ENCODE peak calls at places on chromosomes 13 and 19, in seven cellular contexts. P, D, Y, S, F, Q and U are unnamed samples.

GRCh38 chr13:37403776-37404497 is 194.6 kb downstream of the POSTN start:
- DNase-seq in P (no peak), D (peak), Y (no peak), S (no peak), F (no peak), Q (peak), U (no peak)

GRCh38 chr19:37077615-37077928 is 661 bp upstream of the ZNF420 start:
- DNase-seq in P (no peak), D (peak), Y (no peak), S (no peak), F (peak), Q (no peak), U (no peak)

GRCh38 chr19:38675611-38676010 is 28.2 kb downstream of the ACTN4 start:
- DNase-seq in P (no peak), D (no peak), Y (no peak), S (no peak), F (no peak), Q (no peak), U (no peak)

GRCh38 chr19:1905071-1905862 is at the start of the genes ADAT3 and SCAMP4:
- DNase-seq in P (peak), D (peak), Y (peak), S (peak), F (peak), Q (peak), U (peak)

GRCh38 chr13:21556051-21556450 is 47.9 kb downstream of the MICU2 start:
- DNase-seq in P (no peak), D (no peak), Y (peak), S (no peak), F (no peak), Q (no peak), U (no peak)

GRCh38 chr13:30780338-30780981 is 45.1 kb downstream of the ALOX5AP start:
- DNase-seq in P (no peak), D (no peak), Y (no peak), S (no peak), F (no peak), Q (no peak), U (no peak)

GRCh38 chr19:5313307-5313706 is 27.3 kb downstream of the PTPRS start:
- DNase-seq in P (no peak), D (no peak), Y (no peak), S (no peak), F (no peak), Q (no peak), U (no peak)

GRCh38 chr19:18861235-18861634 is 29.5 kb downstream of the UPF1 start:
- DNase-seq in P (no peak), D (no peak), Y (no peak), S (no peak), F (no peak), Q (no peak), U (no peak)

GRCh38 chr13:43071824-43072223 is 48.4 kb downstream of the DNAJC15 start:
- DNase-seq in P (peak), D (no peak), Y (no peak), S (no peak), F (no peak), Q (no peak), U (no peak)

GRCh38 chr19:52541608-52542007 is 14.1 kb downstream of the ZNF808 start:
- DNase-seq in P (no peak), D (no peak), Y (no peak), S (no peak), F (no peak), Q (no peak), U (no peak)

GRCh38 chr19:18093439-18094161 is 4.0 kb upstream of the MAST3 start:
- DNase-seq in P (peak), D (peak), Y (peak), S (peak), F (no peak), Q (no peak), U (no peak)

GRCh38 chr13:25032160-25032559 is 63.8 kb upstream of the PABPC3 start:
- DNase-seq in P (no peak), D (no peak), Y (no peak), S (no peak), F (no peak), Q (no peak), U (no peak)

GRCh38 chr13:48977973-48978372 is 2.3 kb downstream of the FNDC3A start:
- DNase-seq in P (no peak), D (peak), Y (no peak), S (no peak), F (no peak), Q (no peak), U (no peak)

GRCh38 chr13:23159205-23159586 is 21.6 kb upstream of the SGCG start:
- DNase-seq in P (peak), D (peak), Y (peak), S (peak), F (peak), Q (no peak), U (peak)

GRCh38 chr19:38057954-38058690 is 151.1 kb downstream of the SIPA1L3 start:
- DNase-seq in P (no peak), D (no peak), Y (peak), S (no peak), F (no peak), Q (peak), U (no peak)

GRCh38 chr19:32890326-32890725 is 20.8 kb upstream of the SLC7A9 start:
- DNase-seq in P (no peak), D (no peak), Y (no peak), S (no peak), F (no peak), Q (no peak), U (no peak)

GRCh38 chr19:662207-662961 is 630 bp downstream of the RNF126 start:
- DNase-seq in P (peak), D (peak), Y (peak), S (no peak), F (no peak), Q (peak), U (no peak)

GRCh38 chr13:80428344-80429096 is 87.6 kb upstream of the SPRY2 start:
- DNase-seq in P (no peak), D (no peak), Y (peak), S (no peak), F (no peak), Q (no peak), U (no peak)

GRCh38 chr19:29537601-29538000 is 11.8 kb downstream of the VSTM2B start:
- DNase-seq in P (no peak), D (no peak), Y (no peak), S (no peak), F (no peak), Q (no peak), U (peak)

GRCh38 chr13:110746443-110746842 is 32.9 kb downstream of the ING1 start:
- DNase-seq in P (no peak), D (peak), Y (no peak), S (no peak), F (no peak), Q (peak), U (no peak)

GRCh38 chr19:37654525-37654832 is 786 bp downstream of the ZFP30 start:
- DNase-seq in P (no peak), D (peak), Y (peak), S (no peak), F (no peak), Q (peak), U (no peak)

GRCh38 chr13:109275848-109276247 is 510.5 kb downstream of the IRS2 start:
- DNase-seq in P (peak), D (no peak), Y (no peak), S (peak), F (no peak), Q (peak), U (no peak)

GRCh38 chr13:28485551-28485950 is 9.4 kb downstream of the FLT1 start:
- DNase-seq in P (peak), D (no peak), Y (peak), S (no peak), F (no peak), Q (no peak), U (no peak)

GRCh38 chr13:95296326-95296939 is 4.8 kb downstream of the ABCC4 start:
- DNase-seq in P (peak), D (no peak), Y (peak), S (peak), F (no peak), Q (no peak), U (no peak)

GRCh38 chr13:22095794-22096193 is 424.9 kb downstream of the FGF9 start:
- DNase-seq in P (no peak), D (no peak), Y (no peak), S (no peak), F (no peak), Q (no peak), U (no peak)

GRCh38 chr19:15609261-15609660 is 5.8 kb upstream of the CYP4F8 start:
- DNase-seq in P (no peak), D (no peak), Y (no peak), S (no peak), F (no peak), Q (no peak), U (no peak)

GRCh38 chr19:44850641-44851109 is 4.6 kb downstream of the NECTIN2 start:
- DNase-seq in P (no peak), D (no peak), Y (no peak), S (no peak), F (no peak), Q (no peak), U (no peak)

GRCh38 chr19:31349160-31349881 is at the start of gene TSHZ3:
- DNase-seq in P (peak), D (peak), Y (peak), S (peak), F (no peak), Q (peak), U (peak)

GRCh38 chr13:32528358-32528757 is 10.2 kb downstream of the N4BP2L2 start:
- DNase-seq in P (no peak), D (peak), Y (no peak), S (no peak), F (no peak), Q (no peak), U (no peak)

GRCh38 chr13:99506632-99507031 is 5.4 kb downstream of the TM9SF2 start:
- DNase-seq in P (no peak), D (no peak), Y (no peak), S (no peak), F (no peak), Q (no peak), U (no peak)

GRCh38 chr13:90104764-90105163 is 1242.7 kb upstream of the MIR17HG start:
- DNase-seq in P (no peak), D (no peak), Y (no peak), S (no peak), F (no peak), Q (no peak), U (no peak)

GRCh38 chr13:110897521-110897920 is 17.3 kb downstream of the ANKRD10 start:
- DNase-seq in P (no peak), D (no peak), Y (no peak), S (no peak), F (no peak), Q (no peak), U (no peak)

GRCh38 chr19:799076-799881 is 2.0 kb downstream of the PTBP1 start:
- DNase-seq in P (peak), D (peak), Y (peak), S (peak), F (peak), Q (peak), U (peak)

GRCh38 chr19:4724252-4724514 is 541 bp upstream of the DPP9 start:
- DNase-seq in P (no peak), D (no peak), Y (no peak), S (no peak), F (no peak), Q (no peak), U (no peak)

GRCh38 chr19:51364200-51365106 is 1.7 kb downstream of the ETFB start:
- DNase-seq in P (no peak), D (no peak), Y (no peak), S (no peak), F (no peak), Q (peak), U (no peak)

GRCh38 chr19:58585442-58586130 is 12.5 kb upstream of the MZF1 start:
- DNase-seq in P (no peak), D (peak), Y (no peak), S (peak), F (no peak), Q (no peak), U (no peak)

GRCh38 chr19:58582985-58583384 is 9.8 kb upstream of the MZF1 start:
- DNase-seq in P (no peak), D (no peak), Y (no peak), S (peak), F (no peak), Q (no peak), U (no peak)

GRCh38 chr19:58586131-58586765 is 13.1 kb upstream of the MZF1 start:
- DNase-seq in P (peak), D (no peak), Y (no peak), S (no peak), F (no peak), Q (no peak), U (no peak)

GRCh38 chr19:58581227-58582141 is 8.3 kb upstream of the MZF1 start:
- DNase-seq in P (peak), D (peak), Y (peak), S (peak), F (peak), Q (peak), U (peak)

DNA sequence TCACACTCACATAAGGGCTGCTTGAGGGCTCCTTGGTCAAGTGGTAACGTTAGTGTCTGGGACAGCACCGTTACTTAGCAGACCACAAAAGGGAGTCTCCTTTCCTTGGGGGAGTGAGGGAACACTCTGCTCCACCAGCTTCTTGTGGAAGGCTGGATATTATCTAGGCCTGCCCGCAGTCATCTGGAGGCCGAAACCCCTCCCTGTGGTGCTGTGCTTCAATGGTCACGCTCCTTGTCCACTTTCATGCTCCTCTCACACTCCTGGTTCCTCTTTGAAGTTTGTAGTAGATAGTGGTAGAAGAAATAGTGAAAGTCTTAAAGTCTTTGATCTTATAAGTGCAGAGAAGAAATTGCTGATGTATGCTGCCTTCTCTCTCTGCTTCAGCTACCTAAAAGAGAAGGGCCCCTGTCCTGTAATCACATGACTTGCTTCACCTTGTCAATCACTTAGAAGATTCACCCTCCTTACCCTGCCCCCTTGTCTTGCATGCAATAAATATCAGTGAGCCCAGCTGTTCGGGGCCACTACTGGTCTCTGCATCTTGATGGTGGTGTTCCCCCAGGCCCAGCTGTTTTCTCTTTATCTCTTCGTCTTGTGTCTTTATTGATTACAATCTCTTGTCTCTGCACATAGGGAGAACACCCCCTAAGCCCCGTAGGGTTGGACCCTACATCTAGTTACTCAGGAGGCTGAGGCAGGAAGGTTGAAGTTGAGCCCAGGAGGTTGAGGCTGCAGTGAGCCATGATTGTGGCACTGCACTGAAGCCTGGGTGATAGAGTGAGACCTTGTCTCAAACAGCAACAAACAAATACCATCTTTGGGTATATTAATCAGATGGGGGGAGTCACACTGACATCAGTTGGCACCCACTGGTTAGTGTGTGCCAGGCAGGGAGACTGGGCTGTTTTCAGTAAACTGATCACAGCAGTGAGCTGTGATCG is 11.6 kb upstream of the MZF1 start:
- DNase-seq in P (no peak), D (no peak), Y (no peak), S (peak), F (no peak), Q (no peak), U (no peak)
- H2AK5ac ChIP-seq in P (no peak), D (peak), Y (no peak), S (no peak), F (no peak), Q (no peak), U (peak)

GRCh38 chr19:21498651-21499050 is 6.8 kb upstream of the ZNF429 start:
- DNase-seq in P (peak), D (no peak), Y (peak), S (no peak), F (no peak), Q (no peak), U (no peak)
- H2AK5ac ChIP-seq in P (no peak), D (no peak), Y (no peak), S (no peak), F (no peak), Q (no peak), U (no peak)

GRCh38 chr19:14404322-14404721 is 14.8 kb downstream of the DDX39A start:
- DNase-seq in P (no peak), D (no peak), Y (no peak), S (no peak), F (no peak), Q (no peak), U (no peak)
- H2AK5ac ChIP-seq in P (no peak), D (no peak), Y (no peak), S (no peak), F (no peak), Q (no peak), U (peak)

DNA sequence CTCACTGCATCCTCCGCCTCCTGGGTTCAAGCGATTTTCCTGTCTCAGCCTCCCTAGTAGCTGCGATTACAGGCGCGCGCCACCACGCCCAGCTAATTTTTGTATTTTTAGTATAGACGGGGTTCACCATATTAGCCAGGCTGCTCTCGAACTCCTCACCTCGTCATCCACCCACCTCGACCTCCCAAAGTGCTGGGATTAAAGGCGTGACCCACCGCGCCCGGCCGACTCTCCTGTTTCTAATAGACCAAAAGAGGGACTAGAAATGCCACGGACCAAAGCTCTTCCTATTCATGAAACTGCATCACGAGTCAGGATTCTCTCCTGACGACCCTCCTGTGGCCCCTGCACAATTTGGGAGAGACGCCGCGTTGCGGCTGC is 563 bp downstream of the ZNF43 start:
- DNase-seq in P (no peak), D (no peak), Y (no peak), S (no peak), F (no peak), Q (no peak), U (no peak)
- H2AK5ac ChIP-seq in P (no peak), D (no peak), Y (peak), S (no peak), F (no peak), Q (no peak), U (no peak)

DNA sequence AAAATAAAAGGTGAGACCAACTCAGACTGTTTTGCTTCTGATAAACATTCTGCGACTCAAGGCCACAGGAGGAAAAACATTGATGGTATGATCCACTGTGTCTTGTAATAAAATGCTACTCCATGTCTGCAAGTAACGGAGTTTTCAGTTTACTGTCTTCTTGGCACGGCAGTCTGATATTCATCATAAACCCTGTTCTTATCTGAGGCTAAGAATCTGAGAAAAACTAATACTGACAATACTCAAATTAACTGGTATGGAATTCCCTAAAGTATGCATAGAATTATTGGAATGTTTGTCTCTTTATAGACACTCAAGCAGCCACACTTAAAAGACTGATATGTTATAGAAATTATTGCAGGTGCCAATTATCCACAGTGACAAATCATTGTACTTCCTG is 125.5 kb downstream of the TBC1D4 start:
- DNase-seq in P (no peak), D (no peak), Y (peak), S (no peak), F (no peak), Q (no peak), U (no peak)
- H2AK5ac ChIP-seq in P (no peak), D (no peak), Y (no peak), S (no peak), F (no peak), Q (no peak), U (no peak)

DNA sequence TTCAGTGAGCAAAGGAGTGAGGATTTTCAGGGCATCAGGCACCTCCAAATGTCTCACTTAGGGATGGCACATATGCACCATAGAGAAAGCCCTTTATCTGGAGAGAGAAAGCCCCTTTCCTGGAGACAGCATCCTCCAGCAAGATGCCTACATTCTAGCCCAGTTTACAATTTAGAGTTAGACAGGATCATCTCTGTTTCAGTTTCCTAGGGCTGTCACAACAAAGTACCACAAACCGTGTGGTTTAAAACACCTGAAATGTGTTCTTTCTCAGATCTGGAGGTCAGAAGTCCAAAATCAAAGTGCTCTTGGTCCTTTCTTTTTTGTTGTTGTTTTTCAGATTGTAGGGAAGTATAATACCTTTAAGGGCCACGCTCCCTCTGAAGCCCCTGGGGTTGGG is 61.8 kb downstream of the MBNL2 start:
- DNase-seq in P (no peak), D (no peak), Y (no peak), S (no peak), F (no peak), Q (no peak), U (no peak)
- H2AK5ac ChIP-seq in P (no peak), D (no peak), Y (no peak), S (no peak), F (no peak), Q (peak), U (no peak)